ENCODE peak calls at places on chromosome 13, in seven cellular contexts. P is HCT116, X is K562, V is GM12878, M is SK-N-SH, R is HepG2, L is H1. Q is an unnamed sample.

GRCh38 chr13:51000576-51001260 is 91.1 kb downstream of the RNASEH2B start:
- DNase-seq in P (no peak), X (no peak), V (no peak), M (no peak), R (no peak), L (no peak), Q (peak)

GRCh38 chr13:53161231-53161630 is 132.6 kb downstream of the OLFM4 start:
- DNase-seq in P (no peak), X (no peak), V (no peak), M (no peak), R (no peak), L (no peak), Q (no peak)

GRCh38 chr13:100875392-100876043 is 200.9 kb upstream of the TMTC4 start:
- DNase-seq in P (no peak), X (no peak), V (peak), M (no peak), R (no peak), L (no peak), Q (no peak)

GRCh38 chr13:93766719-93767118 is 540.1 kb downstream of the GPC6 start:
- DNase-seq in P (no peak), X (no peak), V (no peak), M (no peak), R (no peak), L (no peak), Q (no peak)

GRCh38 chr13:103539265-103539664 is 473.0 kb upstream of the SLC10A2 start:
- DNase-seq in P (no peak), X (no peak), V (no peak), M (peak), R (no peak), L (no peak), Q (no peak)

GRCh38 chr13:44382635-44383145 is 9.1 kb downstream of the SERP2 start:
- DNase-seq in P (no peak), X (peak), V (no peak), M (no peak), R (no peak), L (no peak), Q (no peak)

GRCh38 chr13:32210081-32210480 is 105.1 kb downstream of the ZAR1L start:
- DNase-seq in P (no peak), X (no peak), V (no peak), M (no peak), R (no peak), L (no peak), Q (no peak)

GRCh38 chr13:97274782-97275252 is 52.7 kb downstream of the MBNL2 start:
- DNase-seq in P (no peak), X (no peak), V (no peak), M (no peak), R (peak), L (no peak), Q (no peak)

GRCh38 chr13:55553736-55554135 is 1587.0 kb upstream of the PRR20A start:
- DNase-seq in P (no peak), X (no peak), V (no peak), M (no peak), R (no peak), L (no peak), Q (no peak)

GRCh38 chr13:111955412-111955769 is 111.6 kb upstream of the SOX1 start:
- DNase-seq in P (no peak), X (no peak), V (no peak), M (no peak), R (no peak), L (no peak), Q (no peak)

GRCh38 chr13:96141032-96141431 is 51.1 kb downstream of the HS6ST3 start:
- DNase-seq in P (no peak), X (no peak), V (no peak), M (no peak), R (peak), L (no peak), Q (no peak)
- TF ChIP-seq JUND in P (no peak), X (no peak), V (no peak), M (no peak), R (no peak), L (no peak), Q (no peak)

GRCh38 chr13:60412909-60413616 is 16.0 kb downstream of the TDRD3 start:
- DNase-seq in P (no peak), X (no peak), V (no peak), M (no peak), R (no peak), L (no peak), Q (no peak)
- TF ChIP-seq JUND in P (no peak), X (no peak), V (no peak), M (no peak), R (no peak), L (no peak), Q (no peak)

DNA sequence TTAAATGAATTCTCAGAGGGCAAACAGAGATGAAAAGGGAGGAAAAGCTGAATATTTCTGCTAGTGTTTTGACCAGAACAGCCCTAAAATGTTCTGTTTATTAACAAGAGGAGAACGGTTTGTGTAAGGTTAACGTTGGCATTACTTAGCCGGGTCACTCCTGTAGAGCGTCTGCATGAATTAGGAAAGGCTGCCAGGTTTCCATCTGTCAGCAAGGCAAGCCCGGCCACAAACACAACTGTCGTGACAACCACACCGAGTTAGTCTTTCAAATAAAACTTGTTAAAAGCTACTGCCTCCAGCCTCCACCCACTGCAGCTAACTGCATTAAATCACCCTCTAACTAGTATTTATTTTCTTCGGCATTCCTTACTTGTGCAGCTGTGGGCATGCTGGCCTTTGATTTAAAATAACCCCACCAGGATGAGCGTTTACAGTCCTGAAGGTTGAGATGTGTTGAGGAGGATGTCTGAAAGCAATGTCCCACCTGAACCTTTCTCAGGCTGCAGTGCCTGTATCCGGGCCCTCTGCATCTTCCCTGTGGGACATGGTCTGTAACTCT is 527.9 kb downstream of the FGF9 start:
- DNase-seq in P (no peak), X (no peak), V (no peak), M (no peak), R (no peak), L (no peak), Q (no peak)
- TF ChIP-seq JUND in P (no peak), X (no peak), V (no peak), M (no peak), R (no peak), L (no peak), Q (no peak)

DNA sequence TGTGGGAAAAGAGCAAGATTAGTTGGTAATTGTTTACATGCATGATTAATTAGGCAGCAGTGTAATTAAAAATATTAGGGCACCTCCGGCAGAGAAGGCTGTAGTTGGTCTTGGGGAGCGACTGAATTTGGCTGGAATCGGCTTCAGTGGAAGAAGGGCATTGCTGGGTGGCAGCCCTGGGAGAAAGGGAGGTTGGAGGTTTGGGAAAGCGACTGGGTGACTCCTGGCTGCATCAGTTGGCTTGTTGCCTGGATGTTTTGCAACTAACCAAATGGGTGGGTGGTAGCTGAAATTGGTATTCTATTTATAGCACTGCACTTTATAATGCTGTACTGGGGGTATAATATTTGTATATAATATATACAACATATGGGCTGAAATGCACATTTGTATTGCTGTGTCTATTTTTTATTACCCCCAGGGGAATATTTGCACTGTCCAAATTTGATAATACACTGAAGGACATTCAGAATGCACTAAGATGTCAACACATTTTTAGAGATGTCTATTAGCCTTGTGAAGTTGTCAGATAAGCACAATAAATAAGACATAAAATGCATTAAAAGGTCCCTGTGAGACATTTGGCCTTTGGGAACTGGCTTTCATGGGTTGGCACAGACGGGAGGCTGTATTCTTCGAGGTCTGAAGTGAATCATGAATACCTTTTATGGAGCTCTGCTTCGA is 1.7 kb downstream of the B3GLCT start:
- DNase-seq in P (no peak), X (no peak), V (no peak), M (peak), R (no peak), L (no peak), Q (no peak)
- TF ChIP-seq JUND in P (no peak), X (no peak), V (no peak), M (no peak), R (no peak), L (no peak), Q (no peak)

GRCh38 chr13:90427322-90428272 is 919.9 kb upstream of the MIR17HG start:
- DNase-seq in P (no peak), X (no peak), V (no peak), M (peak), R (no peak), L (no peak), Q (no peak)

GRCh38 chr13:90430127-90430526 is 917.4 kb upstream of the MIR17HG start:
- DNase-seq in P (no peak), X (no peak), V (no peak), M (no peak), R (no peak), L (no peak), Q (no peak)

DNA sequence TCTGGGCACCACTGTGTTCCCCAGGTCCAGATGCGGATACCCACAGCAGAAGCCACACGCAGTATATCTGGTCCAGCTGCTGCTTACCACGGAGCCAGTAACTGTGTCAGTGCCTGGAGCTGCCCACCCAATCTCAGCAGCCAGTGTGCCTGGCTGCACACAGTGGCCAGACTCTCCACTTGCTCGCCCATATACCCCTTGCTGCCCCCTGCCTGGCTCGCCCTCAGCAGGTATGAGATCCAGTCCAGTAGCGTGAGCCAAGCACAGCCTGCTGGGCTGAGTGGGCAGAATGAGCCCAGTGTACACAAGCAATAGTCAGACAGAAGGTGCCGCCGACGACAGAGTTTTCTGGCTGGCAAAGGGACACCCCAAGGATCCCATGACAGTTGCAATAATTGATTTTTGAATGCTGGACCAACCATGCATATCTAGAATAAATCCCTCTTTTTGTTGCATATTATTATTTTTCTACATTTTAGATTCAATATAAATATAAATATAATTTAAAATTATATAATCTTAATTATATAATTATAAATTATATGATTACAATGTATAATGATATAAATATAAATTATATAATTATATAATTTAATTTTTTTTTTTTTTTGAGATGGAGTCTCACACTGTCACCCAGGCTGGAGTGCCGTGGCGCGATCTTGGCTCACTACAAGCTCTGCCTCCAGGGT is 918.8 kb upstream of the MIR17HG start:
- DNase-seq in P (no peak), X (no peak), V (no peak), M (no peak), R (no peak), L (no peak), Q (no peak)
- TF ChIP-seq JUND in P (no peak), X (no peak), V (no peak), M (no peak), R (no peak), L (no peak), Q (no peak)

GRCh38 chr13:42333613-42334328 is 61.8 kb downstream of the AKAP11 start:
- DNase-seq in P (no peak), X (peak), V (no peak), M (no peak), R (peak), L (no peak), Q (peak)
- TF ChIP-seq JUND in P (no peak), X (no peak), V (no peak), M (no peak), R (no peak), L (no peak), Q (no peak)

GRCh38 chr13:41193469-41193868 is 900 bp downstream of the KBTBD7 start:
- DNase-seq in P (no peak), X (no peak), V (no peak), M (no peak), R (no peak), L (no peak), Q (no peak)
- TF ChIP-seq JUND in P (no peak), X (no peak), V (no peak), M (no peak), R (no peak), L (no peak), Q (no peak)

DNA sequence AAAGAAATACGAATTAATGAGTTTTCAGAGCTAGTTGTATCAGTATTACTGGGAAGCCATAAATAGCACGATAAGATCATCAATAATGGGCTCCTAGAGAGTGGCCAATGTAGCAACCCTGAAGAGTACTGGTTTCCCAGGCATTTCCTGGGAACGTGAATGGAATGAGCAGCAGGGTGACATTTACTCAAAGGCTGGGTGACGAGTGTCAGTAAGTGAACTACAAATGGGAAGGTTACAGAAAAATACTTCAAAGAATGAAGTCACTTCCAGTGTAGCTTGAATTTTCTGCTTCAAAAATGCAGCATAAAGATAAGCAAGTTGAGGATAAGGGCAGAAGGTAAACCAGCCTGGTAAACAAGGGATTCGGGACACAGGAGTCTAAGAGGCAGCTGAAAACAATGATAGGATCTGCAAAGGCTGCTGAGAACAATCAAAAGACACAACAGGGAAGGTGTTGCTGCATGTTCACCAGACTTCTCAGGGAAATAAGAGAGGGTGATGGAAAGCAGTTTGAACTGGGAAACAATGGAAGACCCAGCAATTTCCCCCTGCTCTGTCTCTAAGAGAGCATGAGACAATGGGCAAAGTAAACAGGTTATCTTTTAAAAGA is 48.6 kb upstream of the POSTN start:
- DNase-seq in P (no peak), X (no peak), V (no peak), M (no peak), R (no peak), L (no peak), Q (no peak)
- TF ChIP-seq JUND in P (no peak), X (no peak), V (no peak), M (no peak), R (no peak), L (no peak), Q (no peak)

GRCh38 chr13:69912576-69913074 is 195.0 kb upstream of the ATXN8OS start:
- DNase-seq in P (no peak), X (no peak), V (no peak), M (no peak), R (no peak), L (no peak), Q (no peak)
- TF ChIP-seq JUND in P (no peak), X (no peak), V (no peak), M (no peak), R (no peak), L (no peak), Q (no peak)

Q was measured in T47D.